ENCODE peak calls at places on chromosomes 5 and 9, in eight cellular contexts. B is stimulated activated CD8-positive, alpha-beta memory T cell treated with anti-CD3 and anti-CD28 coated beads, Interleukin-15, amount 100 ng/mL, for 4 hours; V is NT2/D1; O is NCI-H2081; S is right atrium auricular region; G is activated T-cell treated with anti-CD3 and anti-CD28 coated beads for 1 hour; F is activated CD8-positive, alpha-beta T cell treated with anti-CD3 and anti-CD28 coated beads for 36 hours; M is GM12891. K is an unnamed sample.

GRCh38 chr5:134226441-134227192 is 744 bp upstream of the PPP2CA start:
- DNase-seq in B (no peak), V (no peak), O (peak; percentile 77), S (no peak), G (peak; percentile 61), F (peak; percentile 84), M (peak; percentile 38), K (peak; percentile 59)

GRCh38 chr5:59917121-59917520 is 23.6 kb upstream of the PDE4D start:
- DNase-seq in B (no peak), V (no peak), O (no peak), S (no peak), G (no peak), F (no peak), M (no peak), K (peak; percentile 2)

GRCh38 chr5:5711112-5711511 is 288.6 kb downstream of the ICE1 start:
- DNase-seq in B (no peak), V (no peak), O (peak; percentile 85), S (no peak), G (no peak), F (no peak), M (no peak), K (no peak)

GRCh38 chr5:141934099-141934844 is 10.6 kb downstream of the DELE1 start:
- DNase-seq in B (no peak), V (no peak), O (peak; percentile 72), S (peak; percentile 82), G (no peak), F (no peak), M (no peak), K (no peak)

GRCh38 chr9:137353223-137354152 is 51.4 kb upstream of the NRARP start:
- DNase-seq in B (no peak), V (no peak), O (no peak), S (no peak), G (no peak), F (no peak), M (no peak), K (no peak)

GRCh38 chr5:121430538-121430937 is 421.1 kb upstream of the FTMT start:
- DNase-seq in B (no peak), V (no peak), O (peak; percentile 1), S (no peak), G (no peak), F (no peak), M (no peak), K (no peak)

GRCh38 chr5:135089912-135090311 is 55.9 kb upstream of the PITX1 start:
- DNase-seq in B (no peak), V (no peak), O (no peak), S (no peak), G (no peak), F (no peak), M (no peak), K (no peak)

GRCh38 chr5:56152437-56152836 is 80.7 kb downstream of the ANKRD55 start:
- DNase-seq in B (no peak), V (no peak), O (no peak), S (no peak), G (no peak), F (no peak), M (no peak), K (peak; percentile 30)

GRCh38 chr5:14396071-14396470 is 185.5 kb upstream of the OTULINL start:
- DNase-seq in B (no peak), V (no peak), O (peak; percentile 47), S (no peak), G (no peak), F (no peak), M (no peak), K (peak; percentile 52)

GRCh38 chr9:84937086-84937670 is 267.6 kb downstream of the NTRK2 start:
- DNase-seq in B (no peak), V (peak; percentile 71), O (no peak), S (no peak), G (no peak), F (no peak), M (no peak), K (peak; percentile 2)

GRCh38 chr9:123176230-123176629 is 92.2 kb downstream of the STRBP start:
- DNase-seq in B (no peak), V (no peak), O (no peak), S (no peak), G (no peak), F (no peak), M (no peak), K (peak; percentile 56)

GRCh38 chr9:130780865-130781504 is 54.1 kb upstream of the ABL1 start:
- DNase-seq in B (no peak), V (no peak), O (no peak), S (peak; percentile 87), G (no peak), F (no peak), M (no peak), K (peak; percentile 99)

GRCh38 chr9:5364294-5364990 is 24.8 kb upstream of the RLN1 start:
- DNase-seq in B (no peak), V (no peak), O (no peak), S (no peak), G (no peak), F (no peak), M (no peak), K (no peak)

GRCh38 chr9:80378669-80379293 is 807.0 kb downstream of the TLE4 start:
- DNase-seq in B (no peak), V (no peak), O (no peak), S (no peak), G (no peak), F (no peak), M (no peak), K (no peak)

GRCh38 chr5:34790087-34790486 is 48.9 kb upstream of the TTC23L start:
- DNase-seq in B (no peak), V (no peak), O (peak; percentile 24), S (no peak), G (no peak), F (no peak), M (no peak), K (peak; percentile 18)

GRCh38 chr5:176680226-176680563 is 32.9 kb downstream of the TSPAN17 start:
- DNase-seq in B (no peak), V (no peak), O (no peak), S (no peak), G (no peak), F (no peak), M (no peak), K (no peak)

GRCh38 chr5:147539053-147539452 is 29.2 kb upstream of the DPYSL3 start:
- DNase-seq in B (no peak), V (no peak), O (no peak), S (no peak), G (no peak), F (no peak), M (no peak), K (peak; percentile 49)

GRCh38 chr5:94524841-94525697 is 93.3 kb downstream of the KIAA0825 start:
- DNase-seq in B (no peak), V (peak; percentile 13), O (peak; percentile 5), S (no peak), G (no peak), F (peak; percentile 36), M (no peak), K (peak; percentile 36)

GRCh38 chr5:172454355-172455086 is at the start of gene SH3PXD2B:
- DNase-seq in B (no peak), V (peak; percentile 25), O (peak; percentile 45), S (no peak), G (peak; percentile 7), F (peak; percentile 52), M (peak; percentile 51), K (peak; percentile 56)

GRCh38 chr5:129619782-129620181 is 128.1 kb upstream of the MINAR2 start:
- DNase-seq in B (no peak), V (no peak), O (no peak), S (no peak), G (no peak), F (no peak), M (no peak), K (no peak)

K was measured in mesenchymal stem cell.